ENCODE peak calls at places on chromosomes 1 and 21, in six cellular contexts. W is GM23338, H is kidney, Y is esophagus squamous epithelium, I is upper lobe of right lung, L is suprapubic skin. U is an unnamed sample.

GRCh38 chr1:217889401-217889800 is 258.3 kb downstream of the SPATA17 start:
- DNase-seq in W (peak), H (no peak), Y (no peak), I (no peak), L (no peak), U (no peak)

GRCh38 chr21:22710725-22711124 is 1712.5 kb downstream of the NCAM2 start:
- DNase-seq in W (no peak), H (no peak), Y (no peak), I (no peak), L (no peak), U (no peak)

GRCh38 chr1:234212764-234213406 is 160.4 kb upstream of the COA6 start:
- DNase-seq in W (peak), H (no peak), Y (no peak), I (no peak), L (no peak), U (no peak)

GRCh38 chr1:38444311-38444710 is 397.7 kb upstream of the POU3F1 start:
- DNase-seq in W (no peak), H (no peak), Y (no peak), I (no peak), L (no peak), U (no peak)

GRCh38 chr1:182603646-182604127 is 502 bp downstream of the RGS16 start:
- DNase-seq in W (peak), H (no peak), Y (no peak), I (no peak), L (peak), U (no peak)

GRCh38 chr1:231407537-231408396 is 14.3 kb downstream of the EGLN1 start:
- DNase-seq in W (no peak), H (no peak), Y (no peak), I (no peak), L (no peak), U (no peak)

GRCh38 chr1:63797056-63797726 is 23.4 kb downstream of the ROR1 start:
- DNase-seq in W (no peak), H (no peak), Y (no peak), I (no peak), L (no peak), U (peak)

GRCh38 chr1:21898326-21899155 is 38.6 kb downstream of the HSPG2 start:
- DNase-seq in W (no peak), H (no peak), Y (no peak), I (no peak), L (no peak), U (no peak)

GRCh38 chr1:221458430-221459156 is 283.3 kb downstream of the DUSP10 start:
- DNase-seq in W (no peak), H (no peak), Y (no peak), I (no peak), L (no peak), U (no peak)

GRCh38 chr1:178385662-178386061 is 111.1 kb downstream of the CLEC20A start:
- DNase-seq in W (no peak), H (no peak), Y (no peak), I (no peak), L (no peak), U (no peak)

GRCh38 chr1:48916121-48917069 is 139.7 kb upstream of the BEND5 start:
- DNase-seq in W (peak), H (no peak), Y (no peak), I (no peak), L (no peak), U (no peak)

GRCh38 chr1:30929135-30929889 is 20.8 kb upstream of the SDC3 start:
- DNase-seq in W (peak), H (no peak), Y (no peak), I (no peak), L (no peak), U (no peak)

GRCh38 chr1:155389831-155390230 is 69.1 kb downstream of the RUSC1 start:
- DNase-seq in W (no peak), H (no peak), Y (no peak), I (no peak), L (no peak), U (no peak)

GRCh38 chr21:42526379-42526727 is 12.7 kb downstream of the SLC37A1 start:
- DNase-seq in W (no peak), H (peak), Y (no peak), I (peak), L (peak), U (peak)

GRCh38 chr1:116506132-116507004 is 64.5 kb downstream of the CD58 start:
- DNase-seq in W (no peak), H (no peak), Y (no peak), I (no peak), L (no peak), U (no peak)

GRCh38 chr21:34938079-34938764 is 110.9 kb downstream of the RUNX1 start:
- DNase-seq in W (no peak), H (no peak), Y (no peak), I (no peak), L (no peak), U (no peak)

GRCh38 chr1:207155018-207155417 is 51.0 kb downstream of the C4BPA start:
- DNase-seq in W (no peak), H (no peak), Y (no peak), I (no peak), L (no peak), U (no peak)

GRCh38 chr1:211468595-211468994 is 23.4 kb downstream of the RD3 start:
- DNase-seq in W (no peak), H (no peak), Y (no peak), I (no peak), L (no peak), U (no peak)

GRCh38 chr1:203072911-203073310 is 12.9 kb downstream of the MYOG start:
- DNase-seq in W (no peak), H (no peak), Y (no peak), I (no peak), L (no peak), U (no peak)

GRCh38 chr1:184388671-184389292 is 2.0 kb downstream of the C1orf21 start:
- DNase-seq in W (no peak), H (no peak), Y (no peak), I (no peak), L (no peak), U (no peak)

GRCh38 chr1:59007820-59008598 is 224.2 kb upstream of the JUN start:
- DNase-seq in W (no peak), H (no peak), Y (no peak), I (no peak), L (no peak), U (peak)

GRCh38 chr1:56585985-56586384 is 6.6 kb upstream of the PLPP3 start:
- DNase-seq in W (no peak), H (no peak), Y (no peak), I (no peak), L (no peak), U (no peak)

GRCh38 chr1:67060811-67061218 is 6.9 kb upstream of the SLC35D1 start:
- DNase-seq in W (no peak), H (no peak), Y (no peak), I (no peak), L (no peak), U (no peak)

GRCh38 chr21:43278766-43279577 is 110.2 kb downstream of the CRYAA start:
- DNase-seq in W (no peak), H (peak), Y (no peak), I (peak), L (no peak), U (no peak)

GRCh38 chr21:45544449-45545235 is 2.4 kb upstream of the SLC19A1 start:
- DNase-seq in W (no peak), H (peak), Y (no peak), I (peak), L (no peak), U (peak)

GRCh38 chr1:58573705-58574591 is 3.1 kb downstream of the TACSTD2 start:
- DNase-seq in W (no peak), H (no peak), Y (no peak), I (no peak), L (no peak), U (no peak)

GRCh38 chr21:38303300-38303699 is 46.5 kb downstream of the KCNJ15 start:
- DNase-seq in W (no peak), H (no peak), Y (no peak), I (no peak), L (peak), U (peak)

GRCh38 chr21:46092026-46092764 is 5.7 kb upstream of the COL6A2 start:
- DNase-seq in W (no peak), H (peak), Y (no peak), I (peak), L (peak), U (peak)

GRCh38 chr1:66266350-66266749 is 267.6 kb upstream of the SGIP1 start:
- DNase-seq in W (no peak), H (no peak), Y (no peak), I (no peak), L (no peak), U (no peak)

GRCh38 chr1:38613996-38614395 is 245.6 kb downstream of the RRAGC start:
- DNase-seq in W (no peak), H (peak), Y (no peak), I (no peak), L (no peak), U (no peak)

GRCh38 chr1:29123871-29124365 is at the start of gene TMEM200B:
- DNase-seq in W (peak), H (peak), Y (no peak), I (no peak), L (no peak), U (peak)

GRCh38 chr1:244603498-244603897 is 49.4 kb upstream of the DESI2 start:
- DNase-seq in W (peak), H (no peak), Y (no peak), I (no peak), L (no peak), U (no peak)

GRCh38 chr1:85862456-85862855 is 154.2 kb upstream of the ZNHIT6 start:
- DNase-seq in W (no peak), H (no peak), Y (no peak), I (no peak), L (no peak), U (no peak)

GRCh38 chr1:113123737-113124136 is 50.7 kb downstream of the LRIG2 start:
- DNase-seq in W (no peak), H (no peak), Y (no peak), I (no peak), L (no peak), U (no peak)

GRCh38 chr21:44289381-44290010 is 3.8 kb downstream of the AIRE start:
- DNase-seq in W (no peak), H (peak), Y (no peak), I (no peak), L (no peak), U (no peak)

GRCh38 chr1:27598902-27599528 is 4.9 kb downstream of the AHDC1 start:
- DNase-seq in W (no peak), H (peak), Y (no peak), I (no peak), L (no peak), U (peak)

GRCh38 chr1:51578383-51579109 is 38.3 kb upstream of the OSBPL9 start:
- DNase-seq in W (no peak), H (no peak), Y (no peak), I (no peak), L (no peak), U (no peak)

GRCh38 chr1:75985827-75986226 is 53.6 kb upstream of the ASB17 start:
- DNase-seq in W (no peak), H (no peak), Y (no peak), I (no peak), L (no peak), U (no peak)

GRCh38 chr21:45154511-45155508 is 80.4 kb downstream of the ADARB1 start:
- DNase-seq in W (peak), H (no peak), Y (no peak), I (no peak), L (no peak), U (peak)

GRCh38 chr1:196312739-196313138 is 295.5 kb downstream of the KCNT2 start:
- DNase-seq in W (peak), H (no peak), Y (no peak), I (no peak), L (no peak), U (no peak)

GRCh38 chr1:196317535-196318522 is 290.4 kb downstream of the KCNT2 start:
- DNase-seq in W (peak), H (no peak), Y (no peak), I (no peak), L (no peak), U (no peak)
- TF ChIP-seq CTCF in W (peak), H (peak), Y (no peak), I (peak), L (peak), U (no peak)

DNA sequence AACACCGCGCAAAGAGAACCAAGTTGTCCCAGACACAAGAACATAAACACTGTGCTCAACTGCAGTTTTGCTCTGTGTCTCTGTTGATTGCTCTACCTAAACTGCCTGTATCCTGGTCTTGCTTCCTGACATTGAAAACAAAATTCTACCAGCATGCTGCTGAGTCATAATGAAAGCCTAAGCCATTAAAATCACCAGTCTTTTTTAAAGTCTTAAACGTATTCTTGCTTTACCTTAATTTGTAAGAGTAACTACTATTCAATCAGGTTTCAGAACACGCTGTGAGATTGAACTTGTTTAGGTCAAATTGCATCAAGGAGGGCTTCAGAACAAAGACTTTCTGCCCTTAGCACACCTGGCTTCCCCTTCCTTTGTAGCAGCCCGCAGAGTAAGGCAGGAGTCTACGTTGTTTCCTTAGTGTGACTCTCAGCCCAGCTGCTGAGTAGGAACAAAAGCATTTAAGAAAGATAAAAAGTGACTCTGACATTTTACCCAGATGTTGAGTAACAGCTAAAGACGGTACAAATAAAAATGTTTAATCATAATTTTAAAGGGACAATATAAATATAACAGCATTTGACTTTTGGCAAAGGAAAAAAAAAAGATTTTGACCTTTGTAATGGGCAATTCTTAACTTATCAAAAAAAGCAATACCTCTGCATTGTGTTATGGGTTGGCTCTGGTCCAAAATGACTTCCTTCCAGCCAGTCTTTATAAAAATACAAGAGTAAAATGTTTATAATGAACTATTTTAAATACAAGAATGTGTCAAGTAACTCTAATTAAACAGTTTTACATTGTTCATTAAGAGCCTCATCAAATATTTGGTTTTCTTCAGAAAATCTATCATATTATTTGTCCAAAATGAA is 186.9 kb upstream of the ADGRL4 start:
- DNase-seq in W (peak), H (no peak), Y (no peak), I (no peak), L (no peak), U (no peak)
- H3K4me3 ChIP-seq in W (no peak), H (no peak), Y (no peak), I (no peak), L (no peak), U (no peak)

GRCh38 chr1:165747632-165748452 is 20.8 kb downstream of the TMCO1 start:
- DNase-seq in W (no peak), H (no peak), Y (no peak), I (no peak), L (no peak), U (no peak)
- H3K27ac ChIP-seq in W (no peak), H (no peak), Y (no peak), I (no peak), L (no peak), U (no peak)

DNA sequence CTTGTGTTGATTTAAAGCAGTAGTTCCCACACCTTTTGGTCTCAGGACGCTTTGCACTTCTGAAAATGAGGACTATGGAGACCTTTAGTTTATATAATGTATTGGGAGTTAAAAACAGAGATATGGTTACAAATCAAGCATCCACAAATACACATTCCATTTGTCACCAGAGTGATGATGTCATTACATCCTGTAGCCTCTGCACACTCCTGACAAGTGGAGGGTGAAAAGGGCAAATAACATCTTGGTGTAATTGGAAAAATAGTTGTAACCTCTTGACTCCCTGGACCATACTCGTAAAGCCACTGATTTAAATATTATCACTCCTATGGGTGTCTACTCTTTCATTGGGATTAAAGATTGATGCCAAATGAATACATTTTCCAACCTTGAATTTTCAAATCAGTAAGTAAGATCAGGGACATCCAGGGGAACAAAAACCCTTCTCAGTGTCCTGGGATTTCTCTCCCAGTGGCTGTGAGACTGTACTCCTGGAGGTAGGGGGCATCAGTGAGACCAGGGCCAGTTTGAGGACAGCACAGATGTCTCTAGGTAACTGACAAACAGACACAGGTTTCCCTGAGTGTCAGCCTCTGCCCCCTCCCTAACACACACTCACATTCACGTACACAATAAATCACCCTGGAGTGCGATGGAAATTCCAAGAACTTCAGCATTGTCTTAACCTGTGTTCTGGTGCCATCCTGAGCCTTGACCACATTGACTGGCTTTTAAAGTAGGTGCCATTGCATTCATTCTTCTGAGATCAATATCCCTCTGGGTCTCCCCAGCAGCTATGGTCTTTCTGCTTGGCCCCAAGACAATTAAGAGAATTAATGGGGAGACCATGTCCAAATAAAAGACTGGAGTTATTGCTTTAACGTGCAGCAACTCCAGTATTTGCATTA is 63.0 kb downstream of the NR5A2 start:
- DNase-seq in W (peak), H (no peak), Y (no peak), I (no peak), L (no peak), U (no peak)
- TF ChIP-seq CTCF in W (peak), H (no peak), Y (no peak), I (peak), L (no peak), U (no peak)

GRCh38 chr1:2212167-2212541 is 16.0 kb upstream of the SKI start:
- DNase-seq in W (no peak), H (no peak), Y (no peak), I (no peak), L (no peak), U (no peak)
- H3K4me3 ChIP-seq in W (peak), H (no peak), Y (peak), I (peak), L (peak), U (peak)

DNA sequence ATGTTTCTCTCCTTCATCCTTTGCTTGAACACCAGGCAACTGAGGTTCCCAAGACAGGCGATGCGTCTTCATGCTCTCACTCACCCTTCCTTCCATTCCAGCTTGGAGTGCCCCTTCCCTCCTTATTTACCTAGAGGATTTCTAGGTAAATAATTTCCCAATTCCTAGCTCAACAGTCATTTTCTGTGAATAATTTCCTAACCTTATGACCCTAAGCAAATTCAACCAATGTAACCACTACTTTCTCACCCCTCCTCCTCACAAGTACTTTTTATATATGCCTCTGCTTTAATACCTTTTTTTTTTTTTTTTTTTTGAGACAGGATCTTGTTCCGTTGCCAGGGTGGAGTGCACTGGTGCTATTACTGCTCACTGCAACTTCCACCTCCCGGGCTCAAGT is 86.7 kb downstream of the USP24 start:
- DNase-seq in W (no peak), H (no peak), Y (no peak), I (no peak), L (no peak), U (no peak)
- H3K27ac ChIP-seq in W (no peak), H (no peak), Y (no peak), I (no peak), L (no peak), U (no peak)

DNA sequence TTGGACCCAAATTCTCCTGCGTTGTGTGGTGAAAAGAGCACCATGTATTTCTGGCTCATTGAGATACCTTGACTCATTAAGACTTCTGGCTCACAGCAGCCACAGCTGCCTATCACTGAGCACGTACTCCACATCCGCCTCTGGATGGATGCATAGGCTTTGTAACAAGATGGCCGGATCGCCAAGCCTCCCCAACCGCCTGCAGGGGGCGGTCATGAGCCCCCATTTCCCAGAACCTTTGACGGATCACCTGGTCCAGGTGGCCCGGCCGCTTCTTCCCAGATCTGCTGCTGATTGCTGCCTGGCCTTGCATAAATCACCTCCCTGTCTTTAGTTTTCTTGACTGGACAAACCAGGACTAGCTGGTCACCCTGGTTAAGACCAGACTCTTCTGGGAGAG is 156.5 kb upstream of the KLHDC7A start:
- DNase-seq in W (peak), H (no peak), Y (no peak), I (no peak), L (no peak), U (no peak)
- TF ChIP-seq CTCF in W (peak), H (no peak), Y (no peak), I (peak), L (no peak), U (no peak)

GRCh38 chr1:52952112-52952511 is 25.0 kb downstream of the SCP2 start:
- DNase-seq in W (no peak), H (no peak), Y (no peak), I (no peak), L (no peak), U (no peak)

GRCh38 chr1:52955129-52955970 is 28.3 kb downstream of the SCP2 start:
- DNase-seq in W (no peak), H (no peak), Y (no peak), I (no peak), L (no peak), U (no peak)
- H3K4me3 ChIP-seq in W (no peak), H (no peak), Y (no peak), I (no peak), L (no peak), U (no peak)

GRCh38 chr1:161274874-161275273 is 16.3 kb downstream of the PCP4L1 start:
- DNase-seq in W (no peak), H (no peak), Y (no peak), I (no peak), L (no peak), U (no peak)

GRCh38 chr1:161273402-161273801 is 14.9 kb downstream of the PCP4L1 start:
- DNase-seq in W (no peak), H (no peak), Y (no peak), I (no peak), L (no peak), U (no peak)
- H3K27ac ChIP-seq in W (no peak), H (no peak), Y (no peak), I (no peak), L (no peak), U (no peak)

GRCh38 chr1:167239257-167239656 is 18.6 kb downstream of the POU2F1 start:
- DNase-seq in W (no peak), H (no peak), Y (no peak), I (no peak), L (no peak), U (no peak)
- TF ChIP-seq CTCF in W (no peak), H (no peak), Y (no peak), I (no peak), L (no peak), U (no peak)

U was measured in coronary artery.